ENCODE peak calls at places on chromosomes 3 and 15, in eight cellular contexts. P is AG09319, Q is AG04449, D is esophagus muscularis mucosa, I is breast epithelium, S is stomach, N is fibroblast of lung, R is mammary epithelial cell. T is an unnamed sample.

GRCh38 chr15:33742807-33743206 is 225.5 kb upstream of the CHRM5 start:
- DNase-seq in R (no peak), N (peak), I (no peak), D (no peak), P (no peak), Q (no peak), S (no peak), T (no peak)

GRCh38 chr15:82530606-82531379 is 9.5 kb downstream of the RPS17 start:
- DNase-seq in S (peak), D (no peak), R (peak), N (peak), Q (no peak), I (peak), P (no peak), T (peak)

GRCh38 chr3:13634615-13635014 is 85.7 kb downstream of the FBLN2 start:
- DNase-seq in R (no peak), I (no peak), D (no peak), S (no peak), Q (no peak), P (no peak), N (no peak), T (no peak)

GRCh38 chr15:56361978-56362377 is 3.2 kb upstream of the TEX9 start:
- DNase-seq in N (no peak), D (no peak), I (no peak), P (no peak), S (no peak), Q (no peak), R (no peak), T (no peak)

GRCh38 chr3:17974206-17974841 is 231.9 kb upstream of the TBC1D5 start:
- DNase-seq in D (no peak), I (no peak), Q (no peak), R (no peak), P (no peak), S (no peak), N (no peak), T (no peak)

GRCh38 chr3:158768361-158768787 is 33.5 kb upstream of the MFSD1 start:
- DNase-seq in P (no peak), Q (no peak), N (peak), S (peak), I (no peak), D (peak), R (peak), T (peak)

GRCh38 chr3:12708584-12709192 is 44.8 kb upstream of the RAF1 start:
- DNase-seq in P (peak), S (peak), I (peak), N (peak), D (no peak), Q (no peak), R (peak), T (peak)

GRCh38 chr15:69384626-69385025 is 29.5 kb upstream of the KIF23 start:
- DNase-seq in D (no peak), I (no peak), S (no peak), N (no peak), R (no peak), Q (no peak), P (no peak), T (no peak)

GRCh38 chr3:72386322-72386721 is 461.9 kb downstream of the SHQ1 start:
- DNase-seq in D (no peak), Q (no peak), S (no peak), R (no peak), P (no peak), N (no peak), I (no peak), T (no peak)

GRCh38 chr3:180048108-180048507 is 11.4 kb upstream of the PEX5L start:
- DNase-seq in N (no peak), Q (no peak), S (no peak), R (no peak), I (no peak), P (no peak), D (no peak), T (no peak)

GRCh38 chr15:52180851-52181450 is 10.2 kb downstream of the GNB5 start:
- DNase-seq in Q (no peak), R (no peak), P (no peak), S (no peak), D (peak), N (no peak), I (no peak), T (no peak)

GRCh38 chr15:91942676-91943417 is 89.3 kb downstream of the SLCO3A1 start:
- DNase-seq in D (peak), N (peak), I (peak), Q (peak), S (peak), P (peak), R (peak), T (peak)

GRCh38 chr3:171393032-171393744 is 67.0 kb downstream of the TNIK start:
- DNase-seq in I (no peak), S (no peak), Q (no peak), D (no peak), N (peak), P (no peak), R (no peak), T (no peak)

GRCh38 chr3:156433910-156434309 is 121.0 kb downstream of the SSR3 start:
- DNase-seq in S (no peak), N (peak), I (no peak), D (no peak), R (no peak), P (no peak), Q (no peak), T (no peak)

GRCh38 chr15:63573533-63573932 is 23.7 kb upstream of the FBXL22 start:
- DNase-seq in Q (no peak), R (no peak), P (no peak), I (no peak), S (no peak), D (no peak), N (no peak), T (no peak)

GRCh38 chr15:101488300-101489164 is 975 bp downstream of the PCSK6 start:
- DNase-seq in D (no peak), Q (no peak), S (peak), N (no peak), P (no peak), R (no peak), I (no peak), T (no peak)

GRCh38 chr15:94164202-94164807 is 67.1 kb upstream of the MCTP2 start:
- DNase-seq in N (peak), I (no peak), D (no peak), R (peak), Q (no peak), S (peak), P (no peak), T (peak)

GRCh38 chr15:79311901-79312553 is 1.1 kb downstream of the TMED3 start:
- DNase-seq in I (no peak), N (peak), R (no peak), D (peak), Q (no peak), P (no peak), S (no peak), T (no peak)

GRCh38 chr15:52199271-52199670 is 8.1 kb upstream of the GNB5 start:
- DNase-seq in P (no peak), Q (no peak), I (no peak), N (no peak), R (no peak), D (no peak), S (no peak), T (no peak)

GRCh38 chr3:127448161-127448561 is 142.4 kb downstream of the TPRA1 start:
- DNase-seq in S (peak), I (peak), R (peak), D (no peak), Q (no peak), P (no peak), N (no peak), T (peak)

GRCh38 chr3:177591371-177591770 is 394.1 kb upstream of the TBL1XR1 start:
- DNase-seq in Q (no peak), D (no peak), P (no peak), S (no peak), R (peak), N (no peak), I (no peak), T (peak)

GRCh38 chr3:141393151-141394076 is 25.1 kb downstream of the ZBTB38 start:
- DNase-seq in S (no peak), I (no peak), P (peak), R (no peak), Q (no peak), N (no peak), D (no peak), T (peak)

GRCh38 chr3:130480736-130481135 is 36.2 kb upstream of the COL6A6 start:
- DNase-seq in I (no peak), R (peak), N (peak), Q (no peak), P (peak), D (no peak), S (no peak), T (peak)

GRCh38 chr3:119973276-119973675 is 121.0 kb downstream of the GSK3B start:
- DNase-seq in D (no peak), Q (no peak), P (no peak), S (no peak), I (no peak), R (peak), N (peak), T (peak)

GRCh38 chr15:78061963-78062427 is 15.5 kb downstream of the TBC1D2B start:
- DNase-seq in N (peak), R (no peak), D (no peak), Q (no peak), I (no peak), P (no peak), S (no peak), T (no peak)

GRCh38 chr15:61712124-61712759 is 348.0 kb downstream of the VPS13C start:
- DNase-seq in I (no peak), Q (no peak), P (no peak), D (peak), S (no peak), N (no peak), R (no peak), T (no peak)

GRCh38 chr3:30924763-30925162 is 30.3 kb upstream of the GADL1 start:
- DNase-seq in P (no peak), R (no peak), S (no peak), N (peak), D (no peak), I (no peak), Q (no peak), T (peak)

GRCh38 chr3:11288786-11289637 is 16.8 kb downstream of the ATG7 start:
- DNase-seq in I (no peak), P (peak), N (peak), Q (peak), R (peak), S (no peak), D (no peak), T (peak)

GRCh38 chr15:53716909-53717878 is 42.3 kb downstream of the WDR72 start:
- DNase-seq in D (no peak), S (no peak), R (peak), Q (no peak), N (no peak), P (no peak), I (no peak), T (peak)

GRCh38 chr3:152617609-152618008 is 217.3 kb upstream of the P2RY1 start:
- DNase-seq in I (no peak), Q (no peak), P (no peak), S (no peak), N (no peak), D (no peak), R (no peak), T (no peak)

GRCh38 chr3:126345641-126346460 is 11.4 kb downstream of the KLF15 start:
- DNase-seq in P (no peak), N (no peak), R (no peak), Q (no peak), D (no peak), S (peak), I (peak), T (no peak)

GRCh38 chr3:10272977-10273376 is 19.8 kb downstream of the GHRL start:
- DNase-seq in S (no peak), P (no peak), I (no peak), R (no peak), Q (no peak), N (no peak), D (no peak), T (no peak)

GRCh38 chr3:46899151-46900006 is 21.9 kb downstream of the PTH1R start:
- DNase-seq in Q (no peak), D (no peak), I (no peak), N (no peak), R (no peak), P (no peak), S (no peak), T (no peak)

GRCh38 chr3:3792391-3792790 is 6.8 kb upstream of the LRRN1 start:
- DNase-seq in R (no peak), N (no peak), Q (no peak), P (no peak), I (no peak), S (no peak), D (no peak), T (no peak)

GRCh38 chr15:91456251-91456718 is 356.2 kb downstream of the SV2B start:
- DNase-seq in R (peak), S (no peak), N (peak), Q (peak), D (no peak), I (no peak), P (no peak), T (peak)

GRCh38 chr3:150135321-150135721 is 164.6 kb upstream of the PFN2 start:
- DNase-seq in S (no peak), P (no peak), Q (no peak), D (no peak), N (peak), R (no peak), I (no peak), T (no peak)

GRCh38 chr3:155309581-155309980 is 16.1 kb upstream of the STRIT1 start:
- DNase-seq in D (no peak), S (no peak), Q (no peak), R (no peak), N (no peak), P (no peak), I (no peak), T (no peak)

DNA sequence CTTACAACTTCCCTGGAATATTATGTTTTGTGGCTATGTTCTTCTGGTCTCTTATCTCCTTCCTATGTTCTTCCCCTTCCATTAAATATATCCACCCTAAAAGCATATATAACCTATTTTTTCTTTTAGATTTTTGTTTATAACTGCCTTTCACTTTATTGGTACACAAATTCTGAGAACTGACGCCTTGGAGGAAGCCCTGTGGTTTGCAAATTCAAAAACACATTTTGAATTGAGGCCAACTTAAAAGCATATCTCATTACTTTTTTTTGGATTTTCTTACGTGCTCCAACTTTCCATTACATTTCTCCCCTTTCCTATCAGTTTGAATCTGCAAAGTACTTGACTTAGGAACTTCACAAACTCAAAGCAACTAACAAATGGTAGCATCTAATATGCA is 15.3 kb upstream of the COLQ start:
- DNase-seq in R (no peak), I (no peak), P (no peak), Q (no peak), D (no peak), N (no peak), S (no peak), T (no peak)
- TF ChIP-seq CTCF in R (no peak), I (no peak), P (no peak), Q (no peak), D (no peak), N (no peak), S (no peak), T (no peak)

DNA sequence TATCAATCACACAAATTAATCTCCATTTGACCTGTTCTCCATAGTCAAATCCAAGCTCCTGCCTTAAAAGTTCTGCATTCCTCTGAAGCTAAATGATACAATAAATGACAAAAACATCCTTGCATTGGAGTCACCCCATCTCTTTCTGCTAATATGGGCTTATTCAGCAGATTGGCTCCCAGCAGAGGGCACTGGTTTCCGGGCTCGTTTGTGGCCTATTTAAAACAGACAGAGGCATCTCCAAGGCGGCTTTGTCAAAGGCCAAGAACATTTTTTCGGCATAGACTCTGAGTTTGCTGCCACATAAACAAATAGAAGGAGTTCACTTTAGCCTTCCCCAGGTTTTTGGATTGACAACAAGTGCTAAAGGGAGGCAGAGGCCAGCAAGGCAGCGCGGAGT is 204.4 kb upstream of the RASGRP1 start:
- DNase-seq in I (no peak), P (no peak), D (no peak), N (peak), Q (no peak), S (no peak), R (no peak), T (peak)
- TF ChIP-seq CTCF in I (no peak), P (peak), D (peak), N (peak), Q (peak), S (no peak), R (no peak), T (no peak)

GRCh38 chr3:168091299-168091852 is 4.3 kb downstream of the GOLIM4 start:
- DNase-seq in Q (no peak), R (no peak), P (no peak), N (no peak), S (no peak), I (no peak), D (no peak), T (no peak)

GRCh38 chr3:168089179-168089771 is 6.4 kb downstream of the GOLIM4 start:
- DNase-seq in I (no peak), N (no peak), R (no peak), Q (no peak), P (no peak), D (no peak), S (no peak), T (no peak)

GRCh38 chr3:168088106-168088722 is 7.5 kb downstream of the GOLIM4 start:
- DNase-seq in D (no peak), Q (no peak), P (no peak), R (no peak), S (no peak), I (no peak), N (no peak), T (peak)

GRCh38 chr3:168091961-168092360 is 3.8 kb downstream of the GOLIM4 start:
- DNase-seq in S (no peak), N (no peak), P (no peak), I (no peak), D (no peak), Q (no peak), R (no peak), T (no peak)

DNA sequence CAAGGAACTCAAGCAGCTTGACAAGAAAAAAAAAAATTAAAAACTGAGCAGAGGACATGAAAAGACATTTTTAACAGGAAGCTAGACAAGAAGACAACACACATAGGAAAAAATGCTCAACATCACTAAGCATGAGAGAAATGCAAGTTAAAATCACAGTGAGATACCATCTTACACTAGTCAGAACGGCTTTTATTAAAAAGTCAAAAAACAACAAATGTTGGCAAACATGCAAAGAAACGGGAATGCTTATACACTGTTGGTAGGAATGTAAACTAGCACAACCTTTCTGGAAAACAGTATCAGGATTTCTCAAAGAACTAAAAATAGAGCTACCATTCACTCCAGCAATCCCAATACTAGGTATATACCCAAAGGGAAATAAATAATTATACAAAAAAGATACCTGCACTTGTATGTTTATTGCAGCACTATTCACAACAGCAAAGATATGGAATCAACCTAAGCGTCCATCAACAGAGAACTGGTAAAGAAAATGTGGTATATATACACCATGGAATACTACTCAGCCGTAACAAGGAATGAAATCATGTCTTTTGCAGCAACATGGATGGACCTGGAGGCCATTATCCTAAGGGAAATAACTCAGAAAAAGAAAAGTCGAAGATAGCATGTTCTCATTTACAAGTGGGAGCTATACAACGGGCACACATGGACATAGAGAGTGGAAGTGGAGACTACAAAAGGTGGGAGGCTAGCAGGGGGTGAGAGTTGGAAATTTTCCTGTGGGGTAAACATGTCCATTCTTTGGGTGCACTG is 5.2 kb downstream of the GOLIM4 start:
- DNase-seq in I (no peak), S (no peak), Q (no peak), D (no peak), P (no peak), R (no peak), N (peak), T (no peak)
- TF ChIP-seq CTCF in I (no peak), S (no peak), Q (no peak), D (no peak), P (no peak), R (no peak), N (no peak), T (no peak)

GRCh38 chr3:63199606-63200005 is 78.5 kb upstream of the SYNPR start:
- DNase-seq in N (no peak), D (no peak), Q (no peak), R (no peak), P (no peak), I (no peak), S (no peak), T (no peak)

GRCh38 chr3:63192248-63192647 is 85.9 kb upstream of the SYNPR start:
- DNase-seq in Q (no peak), N (no peak), D (no peak), I (no peak), S (no peak), R (no peak), P (no peak), T (no peak)

DNA sequence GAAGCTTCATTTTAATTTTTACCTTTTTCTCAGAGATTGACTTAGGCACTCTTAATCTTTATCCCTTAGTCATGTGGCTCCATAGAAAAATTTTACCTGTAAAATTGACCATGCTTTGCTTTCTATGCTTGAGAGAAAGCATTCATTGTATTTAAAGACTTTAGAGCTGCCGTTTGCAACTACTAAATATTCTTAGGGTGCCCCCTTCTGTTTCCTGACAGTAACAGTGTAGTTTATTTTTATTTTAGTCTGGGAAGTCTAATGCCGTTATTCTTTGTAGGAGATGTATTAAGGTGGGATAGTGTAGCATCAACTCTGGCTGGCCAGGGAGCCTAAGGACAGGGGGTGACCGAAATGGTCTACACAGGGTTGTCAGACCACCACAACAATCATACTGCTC is 84.5 kb upstream of the SYNPR start:
- DNase-seq in R (peak), S (no peak), P (peak), N (peak), D (no peak), Q (no peak), I (no peak), T (peak)
- TF ChIP-seq CTCF in R (peak), S (no peak), P (peak), N (peak), D (peak), Q (peak), I (peak), T (peak)

GRCh38 chr15:64596701-64597468 is 136.5 kb downstream of the ZNF609 start:
- DNase-seq in N (peak), P (peak), S (no peak), R (no peak), D (no peak), Q (no peak), I (no peak), T (peak)
- TF ChIP-seq CTCF in N (no peak), P (no peak), S (no peak), R (no peak), D (no peak), Q (no peak), I (no peak), T (no peak)